ENCODE peak calls at places on chromosomes 13 and 19, in four cellular contexts. W is RWPE1; M is activated CD4-positive, alpha-beta T cell treated with anti-CD3 and anti-CD28 coated beads, Interleukin-2, amount 50 U/mL, for 24 hours; Z is ELR. L is an unnamed sample.

GRCh38 chr13:87622921-87623320 is 48.2 kb upstream of the SLITRK5 start:
- DNase-seq in W (no peak), Z (no peak), M (no peak), L (no peak)

GRCh38 chr19:2602391-2603181 is 99.9 kb downstream of the GNG7 start:
- DNase-seq in M (no peak), W (peak), Z (peak), L (no peak)

GRCh38 chr19:11116507-11116906 is 27.2 kb downstream of the LDLR start:
- DNase-seq in Z (no peak), M (no peak), W (no peak), L (no peak)

GRCh38 chr19:3982701-3983541 is 2.3 kb downstream of the EEF2 start:
- DNase-seq in M (no peak), Z (peak), W (peak), L (no peak)

GRCh38 chr13:99431927-99432636 is 69.2 kb upstream of the TM9SF2 start:
- DNase-seq in W (no peak), M (no peak), Z (no peak), L (no peak)

GRCh38 chr19:17527326-17527725 is 15.9 kb downstream of the PGLS start:
- DNase-seq in Z (no peak), W (no peak), M (no peak), L (no peak)

GRCh38 chr13:67001363-67001762 is 228.8 kb downstream of the PCDH9 start:
- DNase-seq in W (no peak), Z (no peak), M (no peak), L (no peak)

GRCh38 chr19:14405380-14405757 is 13.8 kb downstream of the DDX39A start:
- DNase-seq in M (no peak), W (no peak), Z (no peak), L (no peak)

GRCh38 chr19:18470153-18470552 is 32.2 kb upstream of the ISYNA1 start:
- DNase-seq in M (no peak), W (no peak), Z (peak), L (no peak)

GRCh38 chr13:110426745-110427144 is 119.7 kb downstream of the COL4A2 start:
- DNase-seq in W (no peak), Z (no peak), M (no peak), L (peak)

GRCh38 chr19:40682431-40682964 is 8.0 kb downstream of the NUMBL start:
- DNase-seq in Z (no peak), M (no peak), W (no peak), L (no peak)

GRCh38 chr13:38990693-38991092 is at the start of gene STOML3:
- DNase-seq in M (no peak), W (no peak), Z (no peak), L (no peak)

GRCh38 chr13:89737051-89737450 is 1610.4 kb upstream of the MIR17HG start:
- DNase-seq in Z (no peak), M (no peak), W (no peak), L (no peak)

GRCh38 chr19:55472463-55472862 is 4.0 kb upstream of the ZNF628 start:
- DNase-seq in M (no peak), Z (peak), W (peak), L (no peak)

GRCh38 chr13:99993660-99994455 is 12.3 kb downstream of the ZIC2 start:
- DNase-seq in M (no peak), Z (no peak), W (no peak), L (no peak)

GRCh38 chr19:11418518-11419506 is at the start of gene RGL3:
- DNase-seq in Z (peak), M (no peak), W (no peak), L (no peak)

GRCh38 chr13:50588736-50589135 is 254.8 kb downstream of the DLEU7 start:
- DNase-seq in W (no peak), Z (no peak), M (no peak), L (no peak)

L was measured in NCI-H187.